ENCODE peak calls at places on chromosome 7, in ten cellular contexts. Q is psoas muscle, G is HTR-8/SVneo, X is SJCRH30, Z is ascending aorta, J is HS-5, H is GM12892, D is H54, F is fibroblast of gingiva, E is activated T-cell treated with anti-CD3 and anti-CD28 coated beads for 1 hour. V is an unnamed sample.

GRCh38 chr7:105940111-105940510 is 23.0 kb upstream of the CDHR3 start:
- DNase-seq in Q (no peak), G (no peak), X (peak; percentile 49), Z (no peak), J (no peak), H (no peak), D (no peak), F (no peak), E (no peak), V (peak; percentile 34)

GRCh38 chr7:100914879-100915442 is 19.3 kb upstream of the ACHE start:
- DNase-seq in Q (no peak), G (no peak), X (no peak), Z (no peak), J (no peak), H (no peak), D (peak; percentile 74), F (no peak), E (no peak), V (no peak)

GRCh38 chr7:45001138-45001694 is 1.2 kb downstream of the CCM2 start:
- DNase-seq in Q (no peak), G (no peak), X (no peak), Z (no peak), J (no peak), H (no peak), D (peak; percentile 33), F (no peak), E (peak; percentile 43), V (no peak)

GRCh38 chr7:36742911-36743775 is 18.8 kb upstream of the AOAH start:
- DNase-seq in Q (no peak), G (no peak), X (no peak), Z (no peak), J (no peak), H (no peak), D (no peak), F (no peak), E (no peak), V (peak; percentile 22)

GRCh38 chr7:25854608-25855497 is 297.1 kb upstream of the NFE2L3 start:
- DNase-seq in Q (peak; percentile 45), G (peak; percentile 90), X (peak; percentile 99), Z (peak; percentile 31), J (no peak), H (no peak), D (peak; percentile 98), F (peak; percentile 98), E (no peak), V (peak; percentile 99)

GRCh38 chr7:44286618-44287487 is 38.5 kb downstream of the CAMK2B start:
- DNase-seq in Q (peak; percentile 11), G (no peak), X (no peak), Z (peak; percentile 5), J (no peak), H (no peak), D (no peak), F (no peak), E (no peak), V (no peak)

GRCh38 chr7:29299986-29300609 is 105.5 kb downstream of the CHN2 start:
- DNase-seq in Q (no peak), G (no peak), X (no peak), Z (no peak), J (peak; percentile 48), H (no peak), D (no peak), F (no peak), E (no peak), V (no peak)

GRCh38 chr7:18241543-18242231 is 214.0 kb upstream of the PRPS1L1 start:
- DNase-seq in Q (no peak), G (no peak), X (no peak), Z (no peak), J (no peak), H (no peak), D (no peak), F (no peak), E (no peak), V (no peak)

GRCh38 chr7:64907641-64908326 is 4.7 kb downstream of the ZNF273 start:
- DNase-seq in Q (no peak), G (no peak), X (peak; percentile 40), Z (no peak), J (no peak), H (no peak), D (no peak), F (no peak), E (no peak), V (peak; percentile 9)

GRCh38 chr7:151061241-151062110 is 2.1 kb downstream of the SLC4A2 start:
- DNase-seq in Q (no peak), G (no peak), X (no peak), Z (no peak), J (no peak), H (no peak), D (no peak), F (no peak), E (no peak), V (no peak)

GRCh38 chr7:25389489-25390106 is 161.3 kb upstream of the NPVF start:
- DNase-seq in Q (no peak), G (peak; percentile 20), X (peak; percentile 81), Z (no peak), J (peak; percentile 11), H (no peak), D (peak; percentile 12), F (peak; percentile 36), E (no peak), V (peak; percentile 59)

GRCh38 chr7:67937717-67938191 is 941.1 kb downstream of the TYW1 start:
- DNase-seq in Q (no peak), G (peak; percentile 32), X (no peak), Z (no peak), J (no peak), H (no peak), D (peak; percentile 19), F (peak; percentile 59), E (no peak), V (peak; percentile 37)

GRCh38 chr7:867406-868188 is 8.8 kb upstream of the GET4 start:
- DNase-seq in Q (peak; percentile 67), G (no peak), X (no peak), Z (peak; percentile 63), J (no peak), H (no peak), D (peak; percentile 100), F (peak; percentile 87), E (no peak), V (no peak)

GRCh38 chr7:83579740-83580139 is 69.2 kb downstream of the SEMA3E start:
- DNase-seq in Q (no peak), G (no peak), X (no peak), Z (no peak), J (no peak), H (no peak), D (no peak), F (peak; percentile 1), E (no peak), V (peak; percentile 4)

GRCh38 chr7:69847921-69848612 is 249.8 kb downstream of the AUTS2 start:
- DNase-seq in Q (no peak), G (no peak), X (no peak), Z (no peak), J (no peak), H (no peak), D (no peak), F (no peak), E (no peak), V (no peak)

GRCh38 chr7:20647908-20648776 is 32.7 kb downstream of the ABCB5 start:
- DNase-seq in Q (no peak), G (peak; percentile 12), X (peak; percentile 92), Z (no peak), J (peak; percentile 37), H (no peak), D (peak; percentile 13), F (no peak), E (no peak), V (peak; percentile 38)

GRCh38 chr7:12030116-12030515 is 181.0 kb upstream of the TMEM106B start:
- DNase-seq in Q (no peak), G (no peak), X (peak; percentile 51), Z (no peak), J (no peak), H (no peak), D (no peak), F (no peak), E (no peak), V (no peak)

GRCh38 chr7:22675917-22676343 is 51.1 kb upstream of the IL6 start:
- DNase-seq in Q (no peak), G (no peak), X (no peak), Z (no peak), J (no peak), H (no peak), D (no peak), F (no peak), E (peak; percentile 3), V (peak; percentile 54)

GRCh38 chr7:258476-259190 is 31.3 kb upstream of the FOXL3 start:
- DNase-seq in Q (peak; percentile 14), G (no peak), X (no peak), Z (no peak), J (no peak), H (no peak), D (no peak), F (no peak), E (no peak), V (no peak)

GRCh38 chr7:27156508-27156898 is at the start of gene HOXA7:
- DNase-seq in Q (peak; percentile 82), G (peak; percentile 81), X (peak; percentile 90), Z (no peak), J (peak; percentile 42), H (no peak), D (no peak), F (no peak), E (no peak), V (peak; percentile 41)

GRCh38 chr7:155578016-155578415 is 31.7 kb upstream of the CNPY1 start:
- DNase-seq in Q (no peak), G (no peak), X (no peak), Z (no peak), J (no peak), H (no peak), D (no peak), F (no peak), E (no peak), V (no peak)

GRCh38 chr7:776381-776780 is 49.3 kb upstream of the PRKAR1B start:
- DNase-seq in Q (no peak), G (no peak), X (no peak), Z (no peak), J (no peak), H (no peak), D (no peak), F (no peak), E (no peak), V (no peak)

GRCh38 chr7:111029574-111030357 is 61.2 kb upstream of the LRRN3 start:
- DNase-seq in Q (no peak), G (no peak), X (peak; percentile 59), Z (no peak), J (no peak), H (no peak), D (no peak), F (peak; percentile 29), E (no peak), V (peak; percentile 75)

GRCh38 chr7:48875300-48875916 is 48.9 kb upstream of the CDC14C start:
- DNase-seq in Q (peak; percentile 21), G (no peak), X (peak; percentile 45), Z (no peak), J (no peak), H (no peak), D (peak; percentile 8), F (no peak), E (no peak), V (peak; percentile 19)

GRCh38 chr7:31122649-31123058 is 70.5 kb downstream of the ADCYAP1R1 start:
- DNase-seq in Q (peak; percentile 43), G (peak; percentile 59), X (peak; percentile 79), Z (no peak), J (peak; percentile 68), H (no peak), D (peak; percentile 71), F (peak; percentile 83), E (no peak), V (peak; percentile 85)

GRCh38 chr7:17408245-17408903 is 109.9 kb downstream of the AHR start:
- DNase-seq in Q (peak; percentile 35), G (peak; percentile 63), X (peak; percentile 66), Z (no peak), J (peak; percentile 90), H (no peak), D (peak; percentile 45), F (peak; percentile 87), E (no peak), V (no peak)

GRCh38 chr7:65269150-65269856 is 104.4 kb upstream of the ZNF92 start:
- DNase-seq in Q (no peak), G (peak; percentile 90), X (peak; percentile 99), Z (no peak), J (peak; percentile 42), H (no peak), D (peak; percentile 83), F (no peak), E (no peak), V (peak; percentile 98)

GRCh38 chr7:151290355-151290760 is 41.9 kb upstream of the SMARCD3 start:
- DNase-seq in Q (no peak), G (no peak), X (no peak), Z (no peak), J (no peak), H (no peak), D (no peak), F (no peak), E (no peak), V (no peak)